ENCODE peak calls at places on chromosomes 2 and 18, in four cellular contexts. Z, V, J and B are unnamed samples.

GRCh38 chr2:230664128-230664527 is 48.5 kb upstream of the CAB39 start:
- DNase-seq in Z (no peak), V (no peak), J (no peak), B (no peak)

GRCh38 chr2:120525056-120526046 is 179.4 kb downstream of the INHBB start:
- DNase-seq in Z (no peak), V (no peak), J (no peak), B (no peak)

GRCh38 chr2:200966770-200967169 is 3.3 kb upstream of the ORC2 start:
- DNase-seq in Z (peak; percentile 46), V (no peak), J (peak; percentile 55), B (peak; percentile 31)

GRCh38 chr2:27989149-27989548 is 98.6 kb downstream of the BABAM2 start:
- DNase-seq in Z (peak; percentile 32), V (no peak), J (no peak), B (no peak)

GRCh38 chr2:225041871-225042799 is at the start of gene DOCK10:
- DNase-seq in Z (no peak), V (no peak), J (no peak), B (no peak)

GRCh38 chr2:95352291-95353054 is 50.0 kb upstream of the FAHD2A start:
- DNase-seq in Z (no peak), V (no peak), J (no peak), B (no peak)

GRCh38 chr18:73749304-73749703 is 398.3 kb downstream of the FBXO15 start:
- DNase-seq in Z (no peak), V (no peak), J (no peak), B (no peak)

GRCh38 chr2:16615687-16616615 is 49.7 kb downstream of the CYRIA start:
- DNase-seq in Z (no peak), V (no peak), J (no peak), B (no peak)

GRCh38 chr2:95346236-95346737 is 49.1 kb downstream of the KCNIP3 start:
- DNase-seq in Z (no peak), V (no peak), J (peak; percentile 78), B (no peak)

GRCh38 chr2:23430263-23430662 is 45.3 kb downstream of the KLHL29 start:
- DNase-seq in Z (no peak), V (no peak), J (no peak), B (no peak)

GRCh38 chr18:39325973-39326372 is 1760.4 kb upstream of the CELF4 start:
- DNase-seq in Z (no peak), V (no peak), J (no peak), B (no peak)

GRCh38 chr2:190382851-190383250 is 25.3 kb upstream of the MFSD6 start:
- DNase-seq in Z (peak; percentile 57), V (no peak), J (peak; percentile 63), B (peak; percentile 43)

GRCh38 chr2:14601070-14601770 is 31.3 kb upstream of the LRATD1 start:
- DNase-seq in Z (no peak), V (no peak), J (no peak), B (no peak)

GRCh38 chr2:144713410-144713809 is 193.5 kb upstream of the ZEB2 start:
- DNase-seq in Z (no peak), V (no peak), J (no peak), B (no peak)
- TF ChIP-seq EGR1 in Z (no peak), V (no peak), J (no peak), B (no peak)

GRCh38 chr2:218005486-218005885 is 2.7 kb upstream of the TNS1 start:
- DNase-seq in Z (no peak), V (no peak), J (no peak), B (no peak)

GRCh38 chr2:218009191-218010114 is 6.7 kb upstream of the TNS1 start:
- DNase-seq in Z (no peak), V (no peak), J (no peak), B (no peak)

GRCh38 chr2:218008060-218009040 is 5.6 kb upstream of the TNS1 start:
- DNase-seq in Z (no peak), V (no peak), J (no peak), B (no peak)

GRCh38 chr2:218005028-218005427 is 2.2 kb upstream of the TNS1 start:
- DNase-seq in Z (no peak), V (no peak), J (peak; percentile 5), B (no peak)

GRCh38 chr2:218006741-218007140 is 3.9 kb upstream of the TNS1 start:
- DNase-seq in Z (no peak), V (no peak), J (no peak), B (no peak)
- H3K4me2 ChIP-seq in Z (peak overlapping the region; percentile 51), V (no peak overlapping the region), J (no peak overlapping the region), B (no peak overlapping the region)

GRCh38 chr2:147485210-147485851 is 359.5 kb upstream of the ACVR2A start:
- DNase-seq in Z (no peak), V (peak; percentile 7), J (no peak), B (no peak)

GRCh38 chr2:147482111-147482510 is 362.7 kb upstream of the ACVR2A start:
- DNase-seq in Z (no peak), V (no peak), J (no peak), B (no peak)

GRCh38 chr2:147483293-147483669 is 361.5 kb upstream of the ACVR2A start:
- DNase-seq in Z (no peak), V (no peak), J (no peak), B (no peak)

GRCh38 chr2:147483911-147484310 is 360.9 kb upstream of the ACVR2A start:
- DNase-seq in Z (no peak), V (no peak), J (no peak), B (no peak)

DNA sequence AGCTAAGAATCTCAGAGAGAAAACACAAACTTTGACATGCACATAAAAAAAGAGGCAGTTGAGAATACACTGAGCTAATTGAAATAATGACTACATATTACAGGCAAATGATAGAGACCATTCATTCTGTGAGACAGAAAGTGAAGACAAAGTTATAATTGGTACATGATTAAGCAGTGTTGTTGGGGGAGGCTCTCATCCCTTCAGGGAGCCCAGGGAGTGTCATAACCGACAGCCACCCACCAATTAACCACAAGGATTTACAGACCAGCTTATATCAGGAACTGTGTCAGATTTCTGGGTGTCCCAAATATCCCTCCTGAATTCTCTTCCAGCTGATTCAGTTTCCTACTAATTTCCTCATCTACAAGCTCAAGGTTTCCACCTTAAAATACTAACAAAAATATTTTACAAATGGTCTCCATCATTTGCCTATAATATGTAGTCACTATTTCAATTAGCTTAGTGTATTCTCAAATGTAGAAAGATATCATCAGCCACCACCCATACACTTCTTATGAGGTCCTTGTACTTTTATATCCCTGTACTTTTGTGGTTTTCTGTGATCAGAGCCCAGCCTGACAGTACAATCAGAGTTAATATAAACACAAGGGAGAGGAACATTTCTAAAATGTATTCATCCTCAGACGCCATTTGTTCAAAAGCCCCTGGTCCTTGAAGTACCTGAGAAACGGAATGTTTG is 362.1 kb upstream of the ACVR2A start:
- DNase-seq in Z (no peak), V (no peak), J (no peak), B (no peak)
- TF ChIP-seq EGR1 in Z (no peak), V (no peak), J (no peak), B (no peak)

GRCh38 chr2:12424820-12425219 is 291.9 kb upstream of the TRIB2 start:
- DNase-seq in Z (no peak), V (no peak), J (no peak), B (no peak)
- H3K4me2 ChIP-seq in Z (no peak overlapping the region), V (no peak overlapping the region), J (no peak overlapping the region), B (no peak overlapping the region)

GRCh38 chr2:189273734-189274133 is 94.2 kb upstream of the COL5A2 start:
- DNase-seq in Z (no peak), V (no peak), J (no peak), B (no peak)

GRCh38 chr2:189274412-189274811 is 94.9 kb upstream of the COL5A2 start:
- DNase-seq in Z (no peak), V (no peak), J (no peak), B (no peak)

GRCh38 chr2:189281151-189281550 is 101.6 kb upstream of the COL5A2 start:
- DNase-seq in Z (no peak), V (no peak), J (no peak), B (no peak)

DNA sequence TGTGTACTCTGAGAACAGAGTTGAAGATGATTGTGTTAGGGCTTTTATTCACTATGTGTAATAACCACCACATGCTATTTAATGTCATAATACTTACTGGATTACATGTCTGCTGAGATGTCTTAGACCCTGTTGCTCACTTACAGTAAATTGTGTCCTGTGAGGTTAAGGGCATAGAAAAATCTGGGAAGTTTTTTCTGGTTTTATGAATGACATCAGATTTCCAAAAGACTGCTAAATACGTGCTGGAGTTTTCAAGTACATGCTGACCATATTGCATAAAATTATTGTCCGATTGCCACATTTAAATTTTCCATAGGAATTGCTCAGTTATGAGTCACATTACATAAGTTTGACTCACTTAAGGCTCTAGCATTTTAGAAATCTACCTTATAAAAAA is 96.7 kb upstream of the COL5A2 start:
- DNase-seq in Z (no peak), V (no peak), J (no peak), B (no peak)
- TF ChIP-seq EGR1 in Z (no peak), V (no peak), J (no peak), B (no peak)

GRCh38 chr18:34085140-34085739 is 139.5 kb downstream of the NOL4 start:
- DNase-seq in Z (no peak), V (no peak), J (no peak), B (no peak)

GRCh38 chr18:34083910-34084309 is 140.8 kb downstream of the NOL4 start:
- DNase-seq in Z (no peak), V (no peak), J (no peak), B (no peak)

GRCh38 chr18:34086370-34086769 is 138.3 kb downstream of the NOL4 start:
- DNase-seq in Z (no peak), V (no peak), J (no peak), B (no peak)

DNA sequence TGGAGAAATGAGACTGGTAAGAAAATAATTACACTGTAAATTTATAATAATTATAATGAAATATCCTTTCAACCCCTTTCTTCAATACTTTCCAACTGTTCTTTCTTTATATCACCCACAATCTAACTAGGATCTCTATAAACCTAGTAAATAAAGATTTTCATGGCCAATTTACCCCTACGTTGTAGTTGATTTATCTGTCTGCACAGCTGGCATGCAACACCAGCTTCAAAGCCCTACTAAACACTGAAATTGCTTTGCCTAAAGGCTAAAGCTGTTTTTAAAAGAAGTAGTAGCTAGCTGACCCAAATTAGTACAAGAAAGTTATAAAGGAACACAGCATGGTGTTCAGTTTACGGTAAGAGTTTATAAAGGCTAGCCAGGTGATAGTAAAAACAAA is 140.1 kb downstream of the NOL4 start:
- DNase-seq in Z (no peak), V (no peak), J (no peak), B (no peak)
- H3K4me2 ChIP-seq in Z (no peak overlapping the region), V (no peak overlapping the region), J (no peak overlapping the region), B (no peak overlapping the region)

GRCh38 chr2:83376731-83377130 is 1082.3 kb downstream of the SUCLG1 start:
- DNase-seq in Z (no peak), V (no peak), J (no peak), B (no peak)

GRCh38 chr2:83378921-83379320 is 1080.2 kb downstream of the SUCLG1 start:
- DNase-seq in Z (no peak), V (no peak), J (no peak), B (no peak)
- TF ChIP-seq EGR1 in Z (no peak), V (no peak), J (no peak), B (no peak)

GRCh38 chr18:70135604-70136003 is 69.9 kb downstream of the RTTN start:
- DNase-seq in Z (no peak), V (no peak), J (no peak), B (no peak)

GRCh38 chr18:70128271-70128670 is 77.2 kb downstream of the RTTN start:
- DNase-seq in Z (no peak), V (no peak), J (no peak), B (no peak)

GRCh38 chr18:70127307-70127828 is 78.1 kb downstream of the RTTN start:
- DNase-seq in Z (no peak), V (no peak), J (peak; percentile 5), B (no peak)

GRCh38 chr18:70132999-70133398 is 72.5 kb downstream of the RTTN start:
- DNase-seq in Z (no peak), V (no peak), J (no peak), B (no peak)
- H3K4me2 ChIP-seq in Z (no peak overlapping the region), V (no peak overlapping the region), J (no peak overlapping the region), B (no peak overlapping the region)

GRCh38 chr2:204738721-204739120 is 193.4 kb downstream of the PARD3B start:
- DNase-seq in Z (no peak), V (no peak), J (no peak), B (no peak)
- TF ChIP-seq EGR1 in Z (no peak), V (no peak), J (no peak), B (no peak)